ENCODE peak calls at places on chromosome 6, in eight cellular contexts. One of them, this sample, is unnamed.

GRCh38 chr6:106334646-106335448 is 9.3 kb upstream of the ATG5 start:
- DNase-seq in CD8-positive, alpha-beta T cell: peak
- DNase-seq in choroid plexus epithelial cell: peak
- DNase-seq in fibroblast of pulmonary artery: peak
- DNase-seq in astrocyte of the spinal cord: peak
- DNase-seq in heart left ventricle: no peak
- DNase-seq in left lung: peak
- DNase-seq in spleen: peak
- DNase-seq in this sample: no peak

GRCh38 chr6:7594579-7595125 is 4.7 kb downstream of the SNRNP48 start:
- DNase-seq in CD8-positive, alpha-beta T cell: no peak
- DNase-seq in choroid plexus epithelial cell: no peak
- DNase-seq in fibroblast of pulmonary artery: no peak
- DNase-seq in astrocyte of the spinal cord: no peak
- DNase-seq in heart left ventricle: no peak
- DNase-seq in left lung: no peak
- DNase-seq in spleen: no peak
- DNase-seq in this sample: no peak

GRCh38 chr6:9398794-9399373 is 963.5 kb upstream of the SLC35B3 start:
- DNase-seq in CD8-positive, alpha-beta T cell: no peak
- DNase-seq in choroid plexus epithelial cell: peak
- DNase-seq in fibroblast of pulmonary artery: peak
- DNase-seq in astrocyte of the spinal cord: no peak
- DNase-seq in heart left ventricle: peak
- DNase-seq in left lung: peak
- DNase-seq in spleen: no peak
- DNase-seq in this sample: no peak

GRCh38 chr6:155327326-155328073 is 13.2 kb upstream of the TFB1M start:
- DNase-seq in CD8-positive, alpha-beta T cell: no peak
- DNase-seq in choroid plexus epithelial cell: peak
- DNase-seq in fibroblast of pulmonary artery: peak
- DNase-seq in astrocyte of the spinal cord: peak
- DNase-seq in heart left ventricle: no peak
- DNase-seq in left lung: no peak
- DNase-seq in spleen: no peak
- DNase-seq in this sample: no peak

GRCh38 chr6:169288591-169288990 is 34.9 kb upstream of the THBS2 start:
- DNase-seq in CD8-positive, alpha-beta T cell: no peak
- DNase-seq in choroid plexus epithelial cell: peak
- DNase-seq in fibroblast of pulmonary artery: peak
- DNase-seq in astrocyte of the spinal cord: peak
- DNase-seq in heart left ventricle: no peak
- DNase-seq in left lung: no peak
- DNase-seq in spleen: no peak
- DNase-seq in this sample: no peak

GRCh38 chr6:490251-491037 is 98.9 kb downstream of the IRF4 start:
- DNase-seq in CD8-positive, alpha-beta T cell: no peak
- DNase-seq in choroid plexus epithelial cell: no peak
- DNase-seq in fibroblast of pulmonary artery: no peak
- DNase-seq in astrocyte of the spinal cord: no peak
- DNase-seq in heart left ventricle: no peak
- DNase-seq in left lung: no peak
- DNase-seq in spleen: no peak
- DNase-seq in this sample: no peak

GRCh38 chr6:136923116-136923953 is 1.2 kb downstream of the SLC35D3 start:
- DNase-seq in CD8-positive, alpha-beta T cell: no peak
- DNase-seq in choroid plexus epithelial cell: no peak
- DNase-seq in fibroblast of pulmonary artery: no peak
- DNase-seq in astrocyte of the spinal cord: no peak
- DNase-seq in heart left ventricle: peak
- DNase-seq in left lung: no peak
- DNase-seq in spleen: no peak
- DNase-seq in this sample: no peak

GRCh38 chr6:144190051-144190450 is 39.7 kb downstream of the STX11 start:
- DNase-seq in CD8-positive, alpha-beta T cell: no peak
- DNase-seq in choroid plexus epithelial cell: no peak
- DNase-seq in fibroblast of pulmonary artery: no peak
- DNase-seq in astrocyte of the spinal cord: no peak
- DNase-seq in heart left ventricle: no peak
- DNase-seq in left lung: no peak
- DNase-seq in spleen: no peak
- DNase-seq in this sample: no peak

GRCh38 chr6:80077067-80077466 is 29.4 kb upstream of the BCKDHB start:
- DNase-seq in CD8-positive, alpha-beta T cell: no peak
- DNase-seq in choroid plexus epithelial cell: no peak
- DNase-seq in fibroblast of pulmonary artery: no peak
- DNase-seq in astrocyte of the spinal cord: no peak
- DNase-seq in heart left ventricle: no peak
- DNase-seq in left lung: no peak
- DNase-seq in spleen: no peak
- DNase-seq in this sample: no peak

GRCh38 chr6:158312672-158313397 is 570 bp downstream of the TULP4 start:
- DNase-seq in CD8-positive, alpha-beta T cell: no peak
- DNase-seq in choroid plexus epithelial cell: no peak
- DNase-seq in fibroblast of pulmonary artery: no peak
- DNase-seq in astrocyte of the spinal cord: no peak
- DNase-seq in heart left ventricle: no peak
- DNase-seq in left lung: no peak
- DNase-seq in spleen: no peak
- DNase-seq in this sample: peak

GRCh38 chr6:100134703-100135102 is 140.7 kb upstream of the MCHR2 start:
- DNase-seq in CD8-positive, alpha-beta T cell: no peak
- DNase-seq in choroid plexus epithelial cell: peak
- DNase-seq in fibroblast of pulmonary artery: peak
- DNase-seq in astrocyte of the spinal cord: peak
- DNase-seq in heart left ventricle: no peak
- DNase-seq in left lung: no peak
- DNase-seq in spleen: no peak
- DNase-seq in this sample: no peak

GRCh38 chr6:87789198-87789899 is 87.3 kb upstream of the AKIRIN2 start:
- DNase-seq in CD8-positive, alpha-beta T cell: no peak
- DNase-seq in choroid plexus epithelial cell: peak
- DNase-seq in fibroblast of pulmonary artery: peak
- DNase-seq in astrocyte of the spinal cord: peak
- DNase-seq in heart left ventricle: no peak
- DNase-seq in left lung: no peak
- DNase-seq in spleen: no peak
- DNase-seq in this sample: no peak

GRCh38 chr6:45187841-45188240 is 140.3 kb upstream of the RUNX2 start:
- DNase-seq in CD8-positive, alpha-beta T cell: no peak
- DNase-seq in choroid plexus epithelial cell: peak
- DNase-seq in fibroblast of pulmonary artery: peak
- DNase-seq in astrocyte of the spinal cord: peak
- DNase-seq in heart left ventricle: no peak
- DNase-seq in left lung: no peak
- DNase-seq in spleen: no peak
- DNase-seq in this sample: no peak

GRCh38 chr6:137764464-137764863 is 102.6 kb upstream of the TNFAIP3 start:
- DNase-seq in CD8-positive, alpha-beta T cell: no peak
- DNase-seq in choroid plexus epithelial cell: peak
- DNase-seq in fibroblast of pulmonary artery: peak
- DNase-seq in astrocyte of the spinal cord: peak
- DNase-seq in heart left ventricle: no peak
- DNase-seq in left lung: no peak
- DNase-seq in spleen: no peak
- DNase-seq in this sample: no peak

GRCh38 chr6:139748353-139749146 is 374.1 kb upstream of the CITED2 start:
- DNase-seq in CD8-positive, alpha-beta T cell: no peak
- DNase-seq in choroid plexus epithelial cell: peak
- DNase-seq in fibroblast of pulmonary artery: peak
- DNase-seq in astrocyte of the spinal cord: no peak
- DNase-seq in heart left ventricle: no peak
- DNase-seq in left lung: no peak
- DNase-seq in spleen: no peak
- DNase-seq in this sample: no peak

GRCh38 chr6:149723771-149724417 is 6.0 kb upstream of the LATS1 start:
- DNase-seq in CD8-positive, alpha-beta T cell: no peak
- DNase-seq in choroid plexus epithelial cell: peak
- DNase-seq in fibroblast of pulmonary artery: peak
- DNase-seq in astrocyte of the spinal cord: peak
- DNase-seq in heart left ventricle: no peak
- DNase-seq in left lung: no peak
- DNase-seq in spleen: peak
- DNase-seq in this sample: no peak

GRCh38 chr6:125792172-125792571 is 1.4 kb downstream of the NCOA7 start:
- DNase-seq in CD8-positive, alpha-beta T cell: no peak
- DNase-seq in choroid plexus epithelial cell: no peak
- DNase-seq in fibroblast of pulmonary artery: no peak
- DNase-seq in astrocyte of the spinal cord: no peak
- DNase-seq in heart left ventricle: no peak
- DNase-seq in left lung: no peak
- DNase-seq in spleen: no peak
- DNase-seq in this sample: no peak

GRCh38 chr6:125792680-125793079 is 1.9 kb downstream of the NCOA7 start:
- DNase-seq in CD8-positive, alpha-beta T cell: no peak
- DNase-seq in choroid plexus epithelial cell: peak
- DNase-seq in fibroblast of pulmonary artery: peak
- DNase-seq in astrocyte of the spinal cord: peak
- DNase-seq in heart left ventricle: no peak
- DNase-seq in left lung: no peak
- DNase-seq in spleen: no peak
- DNase-seq in this sample: no peak

GRCh38 chr6:125791151-125791819 is 525 bp downstream of the NCOA7 start:
- DNase-seq in CD8-positive, alpha-beta T cell: peak
- DNase-seq in choroid plexus epithelial cell: peak
- DNase-seq in fibroblast of pulmonary artery: peak
- DNase-seq in astrocyte of the spinal cord: peak
- DNase-seq in heart left ventricle: no peak
- DNase-seq in left lung: peak
- DNase-seq in spleen: peak
- DNase-seq in this sample: no peak

GRCh38 chr6:125790403-125791150 is at the start of gene NCOA7:
- DNase-seq in CD8-positive, alpha-beta T cell: peak
- DNase-seq in choroid plexus epithelial cell: peak
- DNase-seq in fibroblast of pulmonary artery: peak
- DNase-seq in astrocyte of the spinal cord: peak
- DNase-seq in heart left ventricle: peak
- DNase-seq in left lung: peak
- DNase-seq in spleen: peak
- DNase-seq in this sample: peak

GRCh38 chr6:125791820-125792165 is 1.0 kb downstream of the NCOA7 start:
- DNase-seq in CD8-positive, alpha-beta T cell: no peak
- DNase-seq in choroid plexus epithelial cell: no peak
- DNase-seq in fibroblast of pulmonary artery: no peak
- DNase-seq in astrocyte of the spinal cord: no peak
- DNase-seq in heart left ventricle: no peak
- DNase-seq in left lung: no peak
- DNase-seq in spleen: no peak
- DNase-seq in this sample: no peak
- TF ChIP-seq CTCF in CD8-positive, alpha-beta T cell: no peak
- TF ChIP-seq CTCF in choroid plexus epithelial cell: no peak
- TF ChIP-seq CTCF in fibroblast of pulmonary artery: no peak
- TF ChIP-seq CTCF in astrocyte of the spinal cord: no peak
- TF ChIP-seq CTCF in heart left ventricle: no peak
- TF ChIP-seq CTCF in left lung: no peak
- TF ChIP-seq CTCF in spleen: no peak
- TF ChIP-seq CTCF in this sample: no peak

DNA sequence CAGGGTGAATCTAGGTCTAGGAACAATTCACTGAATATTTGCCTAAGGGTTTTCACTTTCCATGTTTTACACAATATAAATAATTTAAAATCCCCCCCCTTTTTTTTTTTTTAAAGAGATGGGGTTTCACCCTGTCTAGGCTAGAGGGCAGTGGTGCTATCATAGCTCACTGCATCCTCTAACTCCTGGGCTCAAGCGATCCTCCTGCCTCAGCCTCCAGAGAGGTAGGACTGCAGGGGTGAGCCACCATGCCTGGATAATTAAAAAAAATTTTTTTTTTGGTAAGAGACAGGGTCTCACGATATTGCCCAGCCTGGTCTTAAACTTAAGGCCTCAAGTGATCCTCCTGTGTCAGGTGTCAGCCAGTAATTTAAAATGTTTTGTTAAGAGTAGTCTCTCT is 17.8 kb downstream of the QKI start:
- DNase-seq in CD8-positive, alpha-beta T cell: no peak
- DNase-seq in choroid plexus epithelial cell: no peak
- DNase-seq in fibroblast of pulmonary artery: no peak
- DNase-seq in astrocyte of the spinal cord: no peak
- DNase-seq in heart left ventricle: no peak
- DNase-seq in left lung: no peak
- DNase-seq in spleen: no peak
- DNase-seq in this sample: no peak
- TF ChIP-seq CTCF in CD8-positive, alpha-beta T cell: no peak
- TF ChIP-seq CTCF in choroid plexus epithelial cell: no peak
- TF ChIP-seq CTCF in fibroblast of pulmonary artery: no peak
- TF ChIP-seq CTCF in astrocyte of the spinal cord: no peak
- TF ChIP-seq CTCF in heart left ventricle: no peak
- TF ChIP-seq CTCF in left lung: no peak
- TF ChIP-seq CTCF in spleen: no peak
- TF ChIP-seq CTCF in this sample: no peak

DNA sequence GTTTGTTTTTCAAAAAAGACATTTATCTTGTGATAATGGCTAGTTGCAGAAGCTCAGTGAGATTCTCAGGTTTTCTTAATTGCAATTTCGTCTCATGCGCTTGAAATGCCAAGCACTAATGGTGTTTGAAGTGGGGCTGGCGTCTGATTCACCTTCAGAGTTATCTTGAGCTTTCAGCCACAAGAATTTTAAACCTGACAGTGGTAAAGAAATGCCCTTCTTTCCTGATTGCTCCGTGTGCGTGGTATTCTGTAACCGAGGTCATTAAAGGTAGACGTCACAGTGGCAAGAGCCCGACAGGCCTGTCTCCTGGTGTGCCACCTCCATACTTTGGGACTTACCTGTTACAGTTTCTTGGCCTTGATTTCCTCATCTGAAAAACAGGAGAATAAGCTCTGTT is 126.5 kb upstream of the QKI start:
- DNase-seq in CD8-positive, alpha-beta T cell: no peak
- DNase-seq in choroid plexus epithelial cell: no peak
- DNase-seq in fibroblast of pulmonary artery: no peak
- DNase-seq in astrocyte of the spinal cord: no peak
- DNase-seq in heart left ventricle: no peak
- DNase-seq in left lung: no peak
- DNase-seq in spleen: no peak
- DNase-seq in this sample: no peak
- TF ChIP-seq CTCF in CD8-positive, alpha-beta T cell: no peak
- TF ChIP-seq CTCF in choroid plexus epithelial cell: no peak
- TF ChIP-seq CTCF in fibroblast of pulmonary artery: no peak
- TF ChIP-seq CTCF in astrocyte of the spinal cord: no peak
- TF ChIP-seq CTCF in heart left ventricle: no peak
- TF ChIP-seq CTCF in left lung: no peak
- TF ChIP-seq CTCF in spleen: no peak
- TF ChIP-seq CTCF in this sample: no peak

DNA sequence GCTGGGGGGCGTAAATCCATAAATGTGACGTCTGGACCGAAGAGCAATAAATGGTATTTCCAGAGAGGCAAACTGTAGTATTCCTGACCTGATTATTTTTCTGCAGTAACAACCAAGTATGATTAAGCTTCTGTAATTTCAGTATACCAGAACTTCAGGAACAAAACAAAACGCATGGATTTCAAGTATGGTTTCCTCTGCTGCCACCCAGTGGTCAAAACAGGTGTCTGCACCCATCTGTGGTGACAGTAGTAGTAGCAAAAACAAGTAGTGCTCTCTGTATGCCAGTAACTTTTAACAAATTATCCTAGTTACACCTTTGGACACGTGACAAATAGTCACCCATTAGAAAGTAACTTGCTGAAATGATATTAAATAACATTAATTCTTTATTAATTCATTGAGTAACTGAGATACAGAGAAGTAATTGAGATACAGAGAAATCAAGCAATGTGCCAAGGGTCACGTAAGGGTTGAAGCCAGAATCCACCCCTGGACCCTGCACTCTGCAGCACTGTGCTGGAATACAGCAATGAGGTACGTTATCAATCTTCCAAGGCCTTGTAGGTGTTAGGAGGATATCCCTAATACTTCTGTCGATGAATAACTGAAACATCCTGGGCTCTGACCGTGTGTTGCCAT is 7.9 kb downstream of the CALHM4 start:
- DNase-seq in CD8-positive, alpha-beta T cell: peak
- DNase-seq in choroid plexus epithelial cell: peak
- DNase-seq in fibroblast of pulmonary artery: peak
- DNase-seq in astrocyte of the spinal cord: peak
- DNase-seq in heart left ventricle: peak
- DNase-seq in left lung: no peak
- DNase-seq in spleen: peak
- DNase-seq in this sample: no peak
- TF ChIP-seq CTCF in CD8-positive, alpha-beta T cell: peak
- TF ChIP-seq CTCF in choroid plexus epithelial cell: peak
- TF ChIP-seq CTCF in fibroblast of pulmonary artery: peak
- TF ChIP-seq CTCF in astrocyte of the spinal cord: peak
- TF ChIP-seq CTCF in heart left ventricle: peak
- TF ChIP-seq CTCF in left lung: peak
- TF ChIP-seq CTCF in spleen: peak
- TF ChIP-seq CTCF in this sample: peak

This sample was measured in D721Med.